ENCODE peak calls at places on chromosomes 11 and 22, in ten cellular contexts. E is AG10803, C is right lobe of liver, O is brain microvascular endothelial cell, G is B cell, Y is coronary artery, H is ovary, K is lung, B is AG09319, J is astrocyte of the spinal cord. N is an unnamed sample.
A peak's percentile ranks its signal among the peaks of the same experiment; 100 is the strongest.

GRCh38 chr22:23833911-23834317 is 4.9 kb downstream of the DERL3 start:
- DNase-seq in K (no peak), H (peak; percentile 67), J (no peak), O (no peak), E (no peak), B (no peak), G (no peak), C (peak; percentile 57), Y (peak; percentile 52), N (no peak)

GRCh38 chr11:205221-206001 is 1.8 kb downstream of the BET1L start:
- DNase-seq in G (no peak), J (no peak), E (no peak), K (peak; percentile 27), H (peak; percentile 21), C (no peak), Y (peak; percentile 69), O (no peak), B (no peak), N (no peak)

GRCh38 chr22:39225591-39225990 is 19.2 kb downstream of the PDGFB start:
- DNase-seq in J (no peak), C (no peak), E (no peak), G (no peak), K (no peak), H (no peak), Y (no peak), B (no peak), O (no peak), N (no peak)

GRCh38 chr11:1360835-1361357 is 28.8 kb upstream of the BRSK2 start:
- DNase-seq in K (no peak), J (no peak), C (no peak), G (no peak), O (no peak), B (no peak), E (no peak), H (no peak), Y (no peak), N (no peak)

GRCh38 chr11:45368697-45369096 is 82.6 kb upstream of the SYT13 start:
- DNase-seq in C (no peak), K (no peak), B (no peak), J (no peak), O (no peak), E (no peak), Y (peak; percentile 54), G (no peak), H (no peak), N (no peak)

GRCh38 chr22:36809351-36809750 is 7.5 kb downstream of the PVALB start:
- DNase-seq in K (no peak), G (no peak), C (no peak), J (no peak), E (no peak), B (no peak), O (no peak), Y (no peak), H (no peak), N (no peak)

GRCh38 chr22:17102297-17102667 is 17.5 kb downstream of the IL17RA start:
- DNase-seq in H (no peak), Y (no peak), O (no peak), K (no peak), B (no peak), C (no peak), G (no peak), E (no peak), J (no peak), N (no peak)

GRCh38 chr22:30386608-30386959 is 627 bp downstream of the RNF215 start:
- DNase-seq in B (no peak), E (no peak), G (no peak), K (no peak), J (no peak), H (peak; percentile 55), Y (peak; percentile 79), O (no peak), C (no peak), N (no peak)

GRCh38 chr22:37929390-37929789 is 23.3 kb downstream of the MICALL1 start:
- DNase-seq in J (no peak), K (no peak), O (no peak), H (no peak), C (no peak), E (no peak), G (no peak), Y (no peak), B (no peak), N (no peak)

GRCh38 chr22:37930270-37930951 is 23.0 kb downstream of the C22orf23 start:
- DNase-seq in O (no peak), K (no peak), Y (no peak), J (no peak), C (no peak), G (no peak), E (peak; percentile 37), H (no peak), B (no peak), N (no peak)

GRCh38 chr22:37932401-37932800 is 21.0 kb downstream of the C22orf23 start:
- DNase-seq in C (no peak), B (no peak), O (no peak), K (no peak), E (no peak), G (no peak), J (no peak), H (no peak), Y (no peak), N (no peak)

GRCh38 chr22:37931893-37932389 is 21.5 kb downstream of the C22orf23 start:
- DNase-seq in O (no peak), Y (no peak), B (no peak), G (no peak), E (no peak), J (no peak), C (no peak), K (peak; percentile 72), H (no peak), N (no peak)

DNA sequence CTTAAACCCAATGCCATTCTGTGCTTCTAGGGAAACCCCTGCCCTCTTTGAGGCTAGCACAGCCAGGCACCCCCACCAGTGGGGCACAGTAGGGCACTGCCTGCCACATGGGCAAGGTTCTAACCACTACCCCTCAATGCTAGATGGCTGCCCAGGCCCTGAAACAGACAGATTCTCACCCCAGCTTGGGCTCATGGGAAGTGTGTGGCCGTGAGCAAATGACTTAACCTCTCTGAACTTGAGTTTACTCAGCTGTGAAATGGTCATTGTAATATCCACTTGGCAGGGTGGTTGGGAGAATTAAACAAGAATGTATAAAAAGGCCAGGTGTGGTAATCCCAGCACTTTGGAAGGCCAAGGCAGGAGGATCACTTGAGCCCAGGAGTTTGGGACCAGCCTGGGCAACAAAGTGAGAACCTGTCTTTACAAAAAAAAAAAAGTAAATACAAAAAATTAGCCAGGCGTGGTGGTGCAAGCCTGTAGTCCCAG is 22.4 kb downstream of the C22orf23 start:
- DNase-seq in E (no peak), J (no peak), G (no peak), Y (no peak), K (no peak), C (no peak), H (no peak), B (no peak), O (no peak), N (no peak)
- TF ChIP-seq CTCF in E (no peak), J (no peak), G (no peak), Y (no peak), K (no peak), C (no peak), H (no peak), B (no peak), O (no peak), N (no peak)

GRCh38 chr11:73465019-73465675 is 88.9 kb downstream of the RELT start:
- DNase-seq in K (no peak), J (no peak), Y (no peak), G (no peak), C (no peak), O (no peak), E (peak; percentile 77), H (no peak), B (no peak), N (no peak)

GRCh38 chr11:73468590-73469161 is 92.5 kb downstream of the RELT start:
- DNase-seq in G (no peak), O (no peak), H (no peak), C (no peak), J (no peak), Y (no peak), E (no peak), B (no peak), K (no peak), N (no peak)

GRCh38 chr11:73467505-73467904 is 91.3 kb downstream of the RELT start:
- DNase-seq in H (no peak), Y (no peak), G (no peak), C (no peak), K (no peak), J (no peak), E (no peak), B (no peak), O (no peak), N (no peak)

GRCh38 chr11:73464347-73464746 is 88.1 kb downstream of the RELT start:
- DNase-seq in E (peak; percentile 26), C (no peak), K (peak; percentile 58), J (peak; percentile 26), B (no peak), O (no peak), Y (no peak), H (no peak), G (no peak), N (no peak)

DNA sequence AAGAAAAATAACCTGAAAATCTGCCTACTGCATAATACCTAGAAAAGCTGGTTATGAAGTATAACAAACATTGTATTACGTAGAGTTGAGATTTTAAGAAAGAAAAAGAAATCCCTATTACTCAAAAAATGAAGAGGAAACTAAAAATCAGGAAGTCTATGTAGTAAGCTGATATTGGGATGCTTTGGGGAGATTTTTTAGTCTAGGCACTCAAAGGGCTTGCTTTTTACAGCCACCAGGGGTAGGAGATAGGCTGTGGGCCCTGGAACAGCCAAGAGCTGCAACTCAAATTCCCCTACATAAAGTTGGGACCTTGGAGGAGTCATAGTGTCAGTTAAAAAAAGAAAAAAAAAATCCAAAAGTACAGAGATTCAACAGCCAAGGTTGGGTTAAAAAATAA is 90.4 kb downstream of the RELT start:
- DNase-seq in G (no peak), H (no peak), C (no peak), J (no peak), E (no peak), Y (no peak), K (no peak), B (no peak), O (no peak), N (no peak)
- TF ChIP-seq CTCF in G (no peak), H (no peak), C (no peak), J (no peak), E (no peak), Y (no peak), K (no peak), B (no peak), O (peak; percentile 16), N (no peak)

DNA sequence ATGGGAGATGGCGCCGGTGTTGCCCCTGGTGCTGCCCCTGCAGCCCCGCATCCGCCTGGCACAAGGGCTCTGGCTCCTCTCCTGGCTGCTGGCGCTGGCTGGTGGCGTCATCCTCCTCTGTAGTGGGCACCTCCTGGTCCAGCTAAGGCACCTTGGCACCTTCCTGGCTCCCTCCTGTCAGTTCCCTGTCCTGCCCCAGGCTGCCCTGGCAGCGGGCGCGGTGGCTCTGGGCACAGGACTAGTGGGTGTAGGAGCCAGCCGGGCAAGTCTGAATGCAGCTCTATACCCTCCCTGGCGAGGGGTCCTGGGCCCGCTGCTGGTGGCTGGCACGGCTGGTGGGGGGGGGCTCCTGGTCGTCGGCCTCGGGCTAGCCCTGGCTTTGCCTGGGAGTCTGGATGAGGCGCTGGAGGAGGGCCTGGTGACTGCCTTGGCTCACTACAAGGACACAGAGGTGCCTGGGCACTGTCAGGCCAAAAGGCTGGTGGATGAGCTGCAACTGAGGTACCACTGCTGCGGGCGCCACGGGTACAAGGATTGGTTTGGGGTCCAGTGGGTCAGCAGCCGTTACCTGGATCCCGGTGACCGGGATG is 313 bp downstream of the ROM1 start:
- DNase-seq in H (no peak), C (no peak), K (no peak), Y (peak; percentile 86), O (no peak), B (no peak), J (no peak), E (no peak), G (no peak), N (no peak)
- TF ChIP-seq CTCF in H (no peak), C (no peak), K (no peak), Y (no peak), O (no peak), B (no peak), J (no peak), E (no peak), G (no peak), N (no peak)

GRCh38 chr11:18844753-18845367 is 53.3 kb upstream of the PTPN5 start:
- DNase-seq in B (no peak), H (no peak), O (peak; percentile 37), E (peak; percentile 42), G (no peak), J (peak; percentile 14), K (no peak), C (no peak), Y (no peak), N (no peak)
- TF ChIP-seq CTCF in B (peak; percentile 63), H (no peak), O (peak; percentile 74), E (peak; percentile 80), G (peak; percentile 59), J (peak; percentile 84), K (no peak), C (peak; percentile 54), Y (no peak), N (no peak)